ENCODE peak calls at places on chromosomes 13 and 19, in six cellular contexts. One of them, this sample, is unnamed.

GRCh38 chr13:94343243-94343585 is 136.3 kb downstream of the DCT start:
- DNase-seq in effector memory CD4-positive, alpha-beta T cell: no peak
- DNase-seq in left ventricle myocardium inferior: no peak
- DNase-seq in testis: no peak
- DNase-seq in AG10803: no peak
- DNase-seq in astrocyte of the spinal cord: peak; percentile 71
- DNase-seq in this sample: no peak

GRCh38 chr19:10565028-10565566 is 713 bp downstream of the KRI1 start:
- DNase-seq in effector memory CD4-positive, alpha-beta T cell: no peak
- DNase-seq in AG10803: peak; percentile 49
- DNase-seq in astrocyte of the spinal cord: peak; percentile 32
- DNase-seq in left ventricle myocardium inferior: no peak
- DNase-seq in testis: no peak
- DNase-seq in this sample: no peak

GRCh38 chr13:40255551-40255950 is 410.9 kb downstream of the FOXO1 start:
- DNase-seq in AG10803: no peak
- DNase-seq in left ventricle myocardium inferior: no peak
- DNase-seq in testis: no peak
- DNase-seq in astrocyte of the spinal cord: no peak
- DNase-seq in effector memory CD4-positive, alpha-beta T cell: no peak
- DNase-seq in this sample: no peak

GRCh38 chr13:40220299-40220935 is 446.0 kb downstream of the FOXO1 start:
- DNase-seq in astrocyte of the spinal cord: peak; percentile 39
- DNase-seq in left ventricle myocardium inferior: no peak
- DNase-seq in AG10803: peak; percentile 16
- DNase-seq in effector memory CD4-positive, alpha-beta T cell: no peak
- DNase-seq in testis: no peak
- DNase-seq in this sample: no peak

GRCh38 chr13:109787135-109787954 is 962 bp upstream of the IRS2 start:
- DNase-seq in effector memory CD4-positive, alpha-beta T cell: peak; percentile 17
- DNase-seq in testis: peak; percentile 43
- DNase-seq in AG10803: peak; percentile 49
- DNase-seq in astrocyte of the spinal cord: peak; percentile 42
- DNase-seq in left ventricle myocardium inferior: peak; percentile 40
- DNase-seq in this sample: no peak

GRCh38 chr13:30033681-30034447 is 183.4 kb upstream of the UBL3 start:
- DNase-seq in testis: no peak
- DNase-seq in effector memory CD4-positive, alpha-beta T cell: no peak
- DNase-seq in AG10803: peak; percentile 95
- DNase-seq in left ventricle myocardium inferior: no peak
- DNase-seq in astrocyte of the spinal cord: peak; percentile 92
- DNase-seq in this sample: no peak

GRCh38 chr13:80173224-80173623 is 167.7 kb downstream of the SPRY2 start:
- DNase-seq in testis: no peak
- DNase-seq in AG10803: no peak
- DNase-seq in astrocyte of the spinal cord: no peak
- DNase-seq in left ventricle myocardium inferior: no peak
- DNase-seq in effector memory CD4-positive, alpha-beta T cell: no peak
- DNase-seq in this sample: no peak

GRCh38 chr13:26962671-26963070 is 202.1 kb upstream of the GPR12 start:
- DNase-seq in effector memory CD4-positive, alpha-beta T cell: no peak
- DNase-seq in astrocyte of the spinal cord: no peak
- DNase-seq in AG10803: no peak
- DNase-seq in left ventricle myocardium inferior: no peak
- DNase-seq in testis: no peak
- DNase-seq in this sample: no peak

GRCh38 chr19:5953680-5954213 is 24.2 kb downstream of the RANBP3 start:
- DNase-seq in AG10803: peak; percentile 79
- DNase-seq in left ventricle myocardium inferior: no peak
- DNase-seq in astrocyte of the spinal cord: peak; percentile 43
- DNase-seq in effector memory CD4-positive, alpha-beta T cell: no peak
- DNase-seq in testis: no peak
- DNase-seq in this sample: no peak

GRCh38 chr13:31036717-31037116 is 104.3 kb downstream of the TEX26 start:
- DNase-seq in AG10803: no peak
- DNase-seq in astrocyte of the spinal cord: no peak
- DNase-seq in testis: no peak
- DNase-seq in left ventricle myocardium inferior: no peak
- DNase-seq in effector memory CD4-positive, alpha-beta T cell: no peak
- DNase-seq in this sample: no peak

GRCh38 chr13:48595330-48596127 is 58.2 kb upstream of the CYSLTR2 start:
- DNase-seq in effector memory CD4-positive, alpha-beta T cell: peak; percentile 16
- DNase-seq in astrocyte of the spinal cord: peak; percentile 72
- DNase-seq in left ventricle myocardium inferior: peak; percentile 49
- DNase-seq in AG10803: peak; percentile 47
- DNase-seq in testis: peak; percentile 84
- DNase-seq in this sample: peak; percentile 75

GRCh38 chr19:13861714-13862531 is 15.0 kb upstream of the NANOS3 start:
- DNase-seq in effector memory CD4-positive, alpha-beta T cell: peak; percentile 90
- DNase-seq in AG10803: peak; percentile 95
- DNase-seq in testis: peak; percentile 95
- DNase-seq in astrocyte of the spinal cord: peak; percentile 92
- DNase-seq in left ventricle myocardium inferior: peak; percentile 94
- DNase-seq in this sample: no peak

GRCh38 chr19:13859361-13859880 is 17.5 kb upstream of the NANOS3 start:
- DNase-seq in astrocyte of the spinal cord: peak; percentile 47
- DNase-seq in left ventricle myocardium inferior: no peak
- DNase-seq in testis: no peak
- DNase-seq in effector memory CD4-positive, alpha-beta T cell: no peak
- DNase-seq in AG10803: peak; percentile 52
- DNase-seq in this sample: no peak

GRCh38 chr19:13864223-13864512 is 12.8 kb upstream of the NANOS3 start:
- DNase-seq in astrocyte of the spinal cord: no peak
- DNase-seq in AG10803: no peak
- DNase-seq in testis: no peak
- DNase-seq in left ventricle myocardium inferior: no peak
- DNase-seq in effector memory CD4-positive, alpha-beta T cell: no peak
- DNase-seq in this sample: no peak

GRCh38 chr19:13860679-13861391 is 16.1 kb upstream of the NANOS3 start:
- DNase-seq in left ventricle myocardium inferior: no peak
- DNase-seq in effector memory CD4-positive, alpha-beta T cell: no peak
- DNase-seq in astrocyte of the spinal cord: no peak
- DNase-seq in testis: no peak
- DNase-seq in AG10803: no peak
- DNase-seq in this sample: no peak

DNA sequence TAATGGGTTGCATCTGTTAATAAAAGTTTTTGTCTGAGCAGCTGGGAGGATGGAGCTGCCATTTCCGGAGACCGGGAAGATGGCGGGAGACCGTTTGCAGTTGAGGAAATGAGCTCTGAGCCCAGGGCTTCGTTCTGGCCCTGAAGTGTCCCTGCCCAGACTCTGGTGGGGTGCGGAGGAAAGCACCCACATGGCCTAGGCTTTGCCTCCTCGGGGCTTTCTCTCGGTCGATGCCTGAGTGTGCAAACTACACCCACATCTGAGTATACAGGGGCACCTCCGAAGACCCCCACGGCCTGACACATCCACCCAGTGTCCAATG is 15.6 kb upstream of the NANOS3 start:
- DNase-seq in left ventricle myocardium inferior: no peak
- DNase-seq in astrocyte of the spinal cord: no peak
- DNase-seq in testis: no peak
- DNase-seq in AG10803: peak; percentile 60
- DNase-seq in effector memory CD4-positive, alpha-beta T cell: peak; percentile 43
- DNase-seq in this sample: no peak
- H3K4me3 ChIP-seq in left ventricle myocardium inferior: peak overlapping the region; percentile 63
- H3K4me3 ChIP-seq in astrocyte of the spinal cord: no peak overlapping the region
- H3K4me3 ChIP-seq in testis: peak overlapping the region; percentile 58
- H3K4me3 ChIP-seq in AG10803: peak overlapping the region; percentile 57
- H3K4me3 ChIP-seq in effector memory CD4-positive, alpha-beta T cell: peak overlapping the region; percentile 62
- H3K4me3 ChIP-seq in this sample: no peak overlapping the region

GRCh38 chr13:101556676-101557121 is 104.2 kb downstream of the ITGBL1 start:
- DNase-seq in left ventricle myocardium inferior: no peak
- DNase-seq in effector memory CD4-positive, alpha-beta T cell: no peak
- DNase-seq in astrocyte of the spinal cord: no peak
- DNase-seq in testis: no peak
- DNase-seq in AG10803: peak; percentile 97
- DNase-seq in this sample: no peak

GRCh38 chr13:101554420-101555125 is 102.1 kb downstream of the ITGBL1 start:
- DNase-seq in left ventricle myocardium inferior: no peak
- DNase-seq in AG10803: peak; percentile 56
- DNase-seq in effector memory CD4-positive, alpha-beta T cell: no peak
- DNase-seq in astrocyte of the spinal cord: no peak
- DNase-seq in testis: no peak
- DNase-seq in this sample: no peak

GRCh38 chr13:101552797-101553196 is 100.3 kb downstream of the ITGBL1 start:
- DNase-seq in AG10803: peak; percentile 86
- DNase-seq in astrocyte of the spinal cord: peak; percentile 60
- DNase-seq in effector memory CD4-positive, alpha-beta T cell: no peak
- DNase-seq in testis: no peak
- DNase-seq in left ventricle myocardium inferior: no peak
- DNase-seq in this sample: no peak

DNA sequence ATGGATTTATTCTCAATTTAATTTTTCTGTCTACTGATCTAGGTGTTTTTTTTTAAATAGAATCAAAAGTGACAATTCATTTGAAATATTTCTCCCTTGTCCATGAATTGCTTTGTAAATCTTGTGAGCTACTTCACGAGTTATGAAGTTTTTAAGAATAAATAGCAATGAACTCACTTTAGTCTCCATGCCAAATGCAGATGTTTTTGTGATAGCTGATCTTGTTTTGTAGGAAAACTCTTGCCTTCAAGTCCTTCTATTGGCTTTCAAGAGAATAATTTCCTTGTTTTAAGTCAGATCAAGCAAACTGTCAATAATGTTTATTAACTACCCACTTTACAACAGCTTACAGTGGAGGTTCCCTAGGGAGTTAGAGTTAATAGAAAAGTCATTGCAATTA is 99.8 kb downstream of the ITGBL1 start:
- DNase-seq in AG10803: peak; percentile 28
- DNase-seq in effector memory CD4-positive, alpha-beta T cell: no peak
- DNase-seq in testis: no peak
- DNase-seq in left ventricle myocardium inferior: no peak
- DNase-seq in astrocyte of the spinal cord: no peak
- DNase-seq in this sample: no peak
- H3K4me3 ChIP-seq in AG10803: no peak overlapping the region
- H3K4me3 ChIP-seq in effector memory CD4-positive, alpha-beta T cell: no peak overlapping the region
- H3K4me3 ChIP-seq in testis: no peak overlapping the region
- H3K4me3 ChIP-seq in left ventricle myocardium inferior: no peak overlapping the region
- H3K4me3 ChIP-seq in astrocyte of the spinal cord: no peak overlapping the region
- H3K4me3 ChIP-seq in this sample: no peak overlapping the region

GRCh38 chr13:44837250-44837649 is 152.0 kb downstream of the NUFIP1 start:
- DNase-seq in left ventricle myocardium inferior: no peak
- DNase-seq in testis: no peak
- DNase-seq in effector memory CD4-positive, alpha-beta T cell: no peak
- DNase-seq in AG10803: no peak
- DNase-seq in astrocyte of the spinal cord: no peak
- DNase-seq in this sample: no peak
- H3K4me3 ChIP-seq in left ventricle myocardium inferior: no peak overlapping the region
- H3K4me3 ChIP-seq in testis: no peak overlapping the region
- H3K4me3 ChIP-seq in effector memory CD4-positive, alpha-beta T cell: no peak overlapping the region
- H3K4me3 ChIP-seq in AG10803: no peak overlapping the region
- H3K4me3 ChIP-seq in astrocyte of the spinal cord: no peak overlapping the region
- H3K4me3 ChIP-seq in this sample: no peak overlapping the region

GRCh38 chr13:34159946-34160345 is 342.0 kb downstream of the RFC3 start:
- DNase-seq in astrocyte of the spinal cord: no peak
- DNase-seq in AG10803: no peak
- DNase-seq in effector memory CD4-positive, alpha-beta T cell: no peak
- DNase-seq in left ventricle myocardium inferior: no peak
- DNase-seq in testis: no peak
- DNase-seq in this sample: no peak
- H3K4me3 ChIP-seq in astrocyte of the spinal cord: no peak overlapping the region
- H3K4me3 ChIP-seq in AG10803: no peak overlapping the region
- H3K4me3 ChIP-seq in effector memory CD4-positive, alpha-beta T cell: no peak overlapping the region
- H3K4me3 ChIP-seq in left ventricle myocardium inferior: no peak overlapping the region
- H3K4me3 ChIP-seq in testis: no peak overlapping the region
- H3K4me3 ChIP-seq in this sample: no peak overlapping the region

GRCh38 chr19:36331353-36332228 is 47.4 kb downstream of the ZFP14 start:
- DNase-seq in AG10803: peak; percentile 94
- DNase-seq in left ventricle myocardium inferior: peak; percentile 82
- DNase-seq in testis: peak; percentile 98
- DNase-seq in effector memory CD4-positive, alpha-beta T cell: peak; percentile 12
- DNase-seq in astrocyte of the spinal cord: peak; percentile 95
- DNase-seq in this sample: peak; percentile 60

DNA sequence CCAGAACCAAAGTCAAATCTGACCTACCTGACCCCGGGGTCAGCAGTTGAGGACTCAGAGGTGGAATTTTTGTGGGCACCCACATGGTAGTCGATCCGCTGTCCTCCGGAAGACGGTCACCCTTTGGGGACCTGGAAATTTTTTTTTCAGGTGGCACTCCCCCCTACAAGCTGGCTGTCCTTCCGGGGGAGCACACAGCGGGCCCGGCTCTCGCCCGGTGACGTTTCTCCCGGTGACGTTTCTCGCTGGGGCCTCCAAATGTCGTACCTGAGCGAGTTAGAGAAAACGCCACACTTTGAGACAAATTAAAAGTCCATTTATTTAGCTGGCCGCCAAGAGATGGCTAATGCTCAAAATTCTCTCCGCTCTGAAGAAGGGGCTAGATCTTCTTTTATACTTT is 48.8 kb downstream of the ZFP14 start:
- DNase-seq in left ventricle myocardium inferior: no peak
- DNase-seq in astrocyte of the spinal cord: no peak
- DNase-seq in testis: no peak
- DNase-seq in effector memory CD4-positive, alpha-beta T cell: no peak
- DNase-seq in AG10803: no peak
- DNase-seq in this sample: no peak
- H3K4me3 ChIP-seq in left ventricle myocardium inferior: peak overlapping the region; percentile 87
- H3K4me3 ChIP-seq in astrocyte of the spinal cord: no peak overlapping the region
- H3K4me3 ChIP-seq in testis: no peak overlapping the region
- H3K4me3 ChIP-seq in effector memory CD4-positive, alpha-beta T cell: no peak overlapping the region
- H3K4me3 ChIP-seq in AG10803: no peak overlapping the region
- H3K4me3 ChIP-seq in this sample: no peak overlapping the region

GRCh38 chr19:590750-591098 is 1.0 kb downstream of the HCN2 start:
- DNase-seq in AG10803: no peak
- DNase-seq in astrocyte of the spinal cord: no peak
- DNase-seq in effector memory CD4-positive, alpha-beta T cell: no peak
- DNase-seq in left ventricle myocardium inferior: no peak
- DNase-seq in testis: no peak
- DNase-seq in this sample: no peak
- H3K4me3 ChIP-seq in AG10803: no peak overlapping the region
- H3K4me3 ChIP-seq in astrocyte of the spinal cord: peak overlapping the region; percentile 20
- H3K4me3 ChIP-seq in effector memory CD4-positive, alpha-beta T cell: peak overlapping the region; percentile 1
- H3K4me3 ChIP-seq in left ventricle myocardium inferior: peak overlapping the region; percentile 60
- H3K4me3 ChIP-seq in testis: peak overlapping the region; percentile 23
- H3K4me3 ChIP-seq in this sample: no peak overlapping the region

DNA sequence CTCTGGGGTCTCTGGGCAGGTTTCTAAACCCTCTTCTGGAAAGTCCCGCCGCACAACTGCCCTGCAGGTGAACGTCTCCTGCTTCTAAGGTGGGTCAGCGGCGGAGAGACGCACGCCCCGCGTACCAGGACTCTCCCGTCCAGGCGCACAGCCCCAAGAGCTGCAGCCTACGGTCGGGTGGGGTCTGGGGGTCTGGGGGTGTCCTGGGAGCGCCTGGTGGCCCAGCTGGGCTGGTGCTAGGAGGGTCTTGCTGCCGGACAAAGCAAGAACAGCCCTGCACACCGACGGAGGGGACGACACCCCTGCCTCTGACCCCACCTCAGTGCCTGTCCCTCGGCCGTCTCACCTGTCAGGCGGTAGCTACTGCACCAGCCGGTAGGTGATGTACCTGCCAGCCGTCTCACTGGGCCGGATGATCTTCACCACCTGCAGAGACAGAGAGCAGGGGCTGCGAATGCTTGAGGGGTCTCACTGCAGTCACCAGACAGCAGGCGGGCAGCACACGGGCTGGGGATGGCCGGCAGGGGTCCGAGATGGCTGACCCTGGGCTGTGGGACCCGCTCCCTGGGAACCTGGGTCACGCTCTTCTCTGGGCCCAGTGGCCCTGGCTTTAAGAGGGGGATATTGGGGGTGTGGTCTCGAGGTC is 5.9 kb downstream of the POLR2E start:
- DNase-seq in AG10803: no peak
- DNase-seq in left ventricle myocardium inferior: no peak
- DNase-seq in effector memory CD4-positive, alpha-beta T cell: no peak
- DNase-seq in astrocyte of the spinal cord: no peak
- DNase-seq in testis: no peak
- DNase-seq in this sample: no peak
- H3K4me3 ChIP-seq in AG10803: no peak overlapping the region
- H3K4me3 ChIP-seq in left ventricle myocardium inferior: no peak overlapping the region
- H3K4me3 ChIP-seq in effector memory CD4-positive, alpha-beta T cell: no peak overlapping the region
- H3K4me3 ChIP-seq in astrocyte of the spinal cord: no peak overlapping the region
- H3K4me3 ChIP-seq in testis: no peak overlapping the region
- H3K4me3 ChIP-seq in this sample: no peak overlapping the region

This sample was measured in Jurkat, Clone E6-1.